ENCODE peak calls at places on chromosomes 3 and 15, in ten cellular contexts. I is NCI-H1092; Z is astrocyte of the hippocampus; V is stimulated activated CD4-positive, alpha-beta T cell treated with anti-CD3 and anti-CD28 coated beads, Interleukin-15, amount 100 ng/mL, for 1 hour; Q is activated CD4-positive, alpha-beta T cell treated with anti-CD3 and anti-CD28 coated beads, Interleukin-2, amount 50 U/mL, for 24 hours; P is CD8-positive, alpha-beta T cell; W is mucosa of descending colon; M is T-helper 22 cell; B is thoracic aorta; U is non-pigmented ciliary epithelial cell. F is an unnamed sample.
A peak's percentile ranks its signal among the peaks of the same experiment; 100 is the strongest.

GRCh38 chr3:53346922-53347260 is 452 bp downstream of the DCP1A start:
- DNase-seq in I (no peak), Z (no peak), V (no peak), Q (no peak), P (no peak), W (no peak), M (no peak), B (no peak), U (no peak), F (no peak)

GRCh38 chr3:39404943-39405686 is 1.4 kb upstream of the RPSA start:
- DNase-seq in I (no peak), Z (peak; percentile 57), V (no peak), Q (no peak), P (no peak), W (no peak), M (no peak), B (no peak), U (no peak), F (no peak)

GRCh38 chr15:51403072-51403878 is 61.8 kb downstream of the GLDN start:
- DNase-seq in I (no peak), Z (peak; percentile 54), V (no peak), Q (no peak), P (no peak), W (no peak), M (no peak), B (no peak), U (peak; percentile 22), F (no peak)

GRCh38 chr15:32828507-32829186 is 110.8 kb downstream of the GREM1 start:
- DNase-seq in I (no peak), Z (no peak), V (no peak), Q (no peak), P (no peak), W (no peak), M (no peak), B (no peak), U (no peak), F (no peak)

GRCh38 chr15:75309711-75310110 is 26.2 kb upstream of the COMMD4 start:
- DNase-seq in I (no peak), Z (no peak), V (no peak), Q (no peak), P (no peak), W (no peak), M (no peak), B (no peak), U (no peak), F (no peak)

GRCh38 chr3:134978658-134979057 is 183.6 kb downstream of the EPHB1 start:
- DNase-seq in I (no peak), Z (no peak), V (no peak), Q (no peak), P (no peak), W (no peak), M (no peak), B (no peak), U (no peak), F (no peak)

GRCh38 chr3:141454906-141455602 is 31.8 kb upstream of the RASA2 start:
- DNase-seq in I (peak; percentile 58), Z (peak; percentile 82), V (no peak), Q (peak; percentile 30), P (no peak), W (no peak), M (no peak), B (no peak), U (no peak), F (no peak)

GRCh38 chr3:124800511-124801374 is 70.5 kb downstream of the UMPS start:
- DNase-seq in I (peak; percentile 67), Z (peak; percentile 67), V (no peak), Q (no peak), P (no peak), W (no peak), M (no peak), B (no peak), U (no peak), F (no peak)

GRCh38 chr15:48400086-48400485 is 68.9 kb downstream of the DUT start:
- DNase-seq in I (no peak), Z (no peak), V (no peak), Q (no peak), P (no peak), W (no peak), M (no peak), B (no peak), U (no peak), F (no peak)

GRCh38 chr15:27509014-27509413 is 538.0 kb downstream of the GABRG3 start:
- DNase-seq in I (no peak), Z (no peak), V (no peak), Q (no peak), P (no peak), W (no peak), M (no peak), B (no peak), U (no peak), F (no peak)

GRCh38 chr15:78540955-78541743 is 905 bp downstream of the PSMA4 start:
- DNase-seq in I (no peak), Z (peak; percentile 26), V (no peak), Q (no peak), P (no peak), W (no peak), M (no peak), B (no peak), U (no peak), F (no peak)

GRCh38 chr3:24258260-24258659 is 236.4 kb downstream of the THRB start:
- DNase-seq in I (no peak), Z (no peak), V (no peak), Q (no peak), P (no peak), W (no peak), M (no peak), B (no peak), U (no peak), F (no peak)